ENCODE peak calls at places on chromosome 22, in five cellular contexts. One of them, this sample, is unnamed.

GRCh38 chr22:39463277-39463676 is 6.5 kb downstream of the MGAT3 start:
- DNase-seq in Jurkat, Clone E6-1: no peak
- DNase-seq in stimulated activated CD4-positive, alpha-beta T cell treated with anti-CD3 and anti-CD28 coated beads, Interleukin-1b, Interleukin-23, amount 100 ng/mL, for 24 hours: no peak
- DNase-seq in stimulated activated CD8-positive, alpha-beta memory T cell treated with anti-CD3 and anti-CD28 coated beads, Interleukin-7, amount 100 ng/mL, for 1 hour: no peak
- DNase-seq in NT2/D1: no peak
- DNase-seq in this sample: no peak

GRCh38 chr22:40714514-40714966 is 35.3 kb downstream of the MCHR1 start:
- DNase-seq in Jurkat, Clone E6-1: no peak
- DNase-seq in stimulated activated CD4-positive, alpha-beta T cell treated with anti-CD3 and anti-CD28 coated beads, Interleukin-1b, Interleukin-23, amount 100 ng/mL, for 24 hours: no peak
- DNase-seq in stimulated activated CD8-positive, alpha-beta memory T cell treated with anti-CD3 and anti-CD28 coated beads, Interleukin-7, amount 100 ng/mL, for 1 hour: no peak
- DNase-seq in NT2/D1: no peak
- DNase-seq in this sample: no peak

GRCh38 chr22:25235547-25236290 is 16.3 kb downstream of the CRYBB2 start:
- DNase-seq in Jurkat, Clone E6-1: peak; percentile 69
- DNase-seq in stimulated activated CD4-positive, alpha-beta T cell treated with anti-CD3 and anti-CD28 coated beads, Interleukin-1b, Interleukin-23, amount 100 ng/mL, for 24 hours: peak; percentile 50
- DNase-seq in stimulated activated CD8-positive, alpha-beta memory T cell treated with anti-CD3 and anti-CD28 coated beads, Interleukin-7, amount 100 ng/mL, for 1 hour: peak; percentile 4
- DNase-seq in NT2/D1: peak; percentile 79
- DNase-seq in this sample: peak; percentile 80

GRCh38 chr22:37545703-37546435 is 14.4 kb upstream of the CDC42EP1 start:
- DNase-seq in Jurkat, Clone E6-1: no peak
- DNase-seq in stimulated activated CD4-positive, alpha-beta T cell treated with anti-CD3 and anti-CD28 coated beads, Interleukin-1b, Interleukin-23, amount 100 ng/mL, for 24 hours: no peak
- DNase-seq in stimulated activated CD8-positive, alpha-beta memory T cell treated with anti-CD3 and anti-CD28 coated beads, Interleukin-7, amount 100 ng/mL, for 1 hour: no peak
- DNase-seq in NT2/D1: peak; percentile 80
- DNase-seq in this sample: peak; percentile 57

GRCh38 chr22:24270556-24271405 is at the start of gene SPECC1L:
- DNase-seq in Jurkat, Clone E6-1: peak; percentile 70
- DNase-seq in stimulated activated CD4-positive, alpha-beta T cell treated with anti-CD3 and anti-CD28 coated beads, Interleukin-1b, Interleukin-23, amount 100 ng/mL, for 24 hours: peak; percentile 82
- DNase-seq in stimulated activated CD8-positive, alpha-beta memory T cell treated with anti-CD3 and anti-CD28 coated beads, Interleukin-7, amount 100 ng/mL, for 1 hour: peak; percentile 85
- DNase-seq in NT2/D1: peak; percentile 78
- DNase-seq in this sample: peak; percentile 83

GRCh38 chr22:18156878-18157713 is 7.1 kb downstream of the USP18 start:
- DNase-seq in Jurkat, Clone E6-1: peak; percentile 51
- DNase-seq in stimulated activated CD4-positive, alpha-beta T cell treated with anti-CD3 and anti-CD28 coated beads, Interleukin-1b, Interleukin-23, amount 100 ng/mL, for 24 hours: peak; percentile 22
- DNase-seq in stimulated activated CD8-positive, alpha-beta memory T cell treated with anti-CD3 and anti-CD28 coated beads, Interleukin-7, amount 100 ng/mL, for 1 hour: no peak
- DNase-seq in NT2/D1: peak; percentile 70
- DNase-seq in this sample: peak; percentile 63

GRCh38 chr22:43343262-43343988 is at the start of gene SCUBE1:
- DNase-seq in Jurkat, Clone E6-1: no peak
- DNase-seq in stimulated activated CD4-positive, alpha-beta T cell treated with anti-CD3 and anti-CD28 coated beads, Interleukin-1b, Interleukin-23, amount 100 ng/mL, for 24 hours: peak; percentile 36
- DNase-seq in stimulated activated CD8-positive, alpha-beta memory T cell treated with anti-CD3 and anti-CD28 coated beads, Interleukin-7, amount 100 ng/mL, for 1 hour: no peak
- DNase-seq in NT2/D1: peak; percentile 52
- DNase-seq in this sample: peak; percentile 60

GRCh38 chr22:24284747-24285203 is 14.1 kb downstream of the SPECC1L start:
- DNase-seq in Jurkat, Clone E6-1: peak; percentile 54
- DNase-seq in stimulated activated CD4-positive, alpha-beta T cell treated with anti-CD3 and anti-CD28 coated beads, Interleukin-1b, Interleukin-23, amount 100 ng/mL, for 24 hours: no peak
- DNase-seq in stimulated activated CD8-positive, alpha-beta memory T cell treated with anti-CD3 and anti-CD28 coated beads, Interleukin-7, amount 100 ng/mL, for 1 hour: no peak
- DNase-seq in NT2/D1: no peak
- DNase-seq in this sample: no peak

GRCh38 chr22:47954107-47954506 is 1191.7 kb downstream of the TBC1D22A start:
- DNase-seq in Jurkat, Clone E6-1: no peak
- DNase-seq in stimulated activated CD4-positive, alpha-beta T cell treated with anti-CD3 and anti-CD28 coated beads, Interleukin-1b, Interleukin-23, amount 100 ng/mL, for 24 hours: no peak
- DNase-seq in stimulated activated CD8-positive, alpha-beta memory T cell treated with anti-CD3 and anti-CD28 coated beads, Interleukin-7, amount 100 ng/mL, for 1 hour: no peak
- DNase-seq in NT2/D1: no peak
- DNase-seq in this sample: no peak

GRCh38 chr22:23888615-23889401 is 5.4 kb upstream of the MIF start:
- DNase-seq in Jurkat, Clone E6-1: no peak
- DNase-seq in stimulated activated CD4-positive, alpha-beta T cell treated with anti-CD3 and anti-CD28 coated beads, Interleukin-1b, Interleukin-23, amount 100 ng/mL, for 24 hours: no peak
- DNase-seq in stimulated activated CD8-positive, alpha-beta memory T cell treated with anti-CD3 and anti-CD28 coated beads, Interleukin-7, amount 100 ng/mL, for 1 hour: no peak
- DNase-seq in NT2/D1: no peak
- DNase-seq in this sample: peak; percentile 20

GRCh38 chr22:38017272-38017920 is 33.0 kb upstream of the SOX10 start:
- DNase-seq in Jurkat, Clone E6-1: no peak
- DNase-seq in stimulated activated CD4-positive, alpha-beta T cell treated with anti-CD3 and anti-CD28 coated beads, Interleukin-1b, Interleukin-23, amount 100 ng/mL, for 24 hours: no peak
- DNase-seq in stimulated activated CD8-positive, alpha-beta memory T cell treated with anti-CD3 and anti-CD28 coated beads, Interleukin-7, amount 100 ng/mL, for 1 hour: no peak
- DNase-seq in NT2/D1: no peak
- DNase-seq in this sample: no peak

GRCh38 chr22:50314455-50315288 is 7.2 kb upstream of the PLXNB2 start:
- DNase-seq in Jurkat, Clone E6-1: peak; percentile 55
- DNase-seq in stimulated activated CD4-positive, alpha-beta T cell treated with anti-CD3 and anti-CD28 coated beads, Interleukin-1b, Interleukin-23, amount 100 ng/mL, for 24 hours: peak; percentile 63
- DNase-seq in stimulated activated CD8-positive, alpha-beta memory T cell treated with anti-CD3 and anti-CD28 coated beads, Interleukin-7, amount 100 ng/mL, for 1 hour: peak; percentile 39
- DNase-seq in NT2/D1: no peak
- DNase-seq in this sample: no peak

GRCh38 chr22:38766076-38766777 is 10.4 kb upstream of the SUN2 start:
- DNase-seq in Jurkat, Clone E6-1: no peak
- DNase-seq in stimulated activated CD4-positive, alpha-beta T cell treated with anti-CD3 and anti-CD28 coated beads, Interleukin-1b, Interleukin-23, amount 100 ng/mL, for 24 hours: no peak
- DNase-seq in stimulated activated CD8-positive, alpha-beta memory T cell treated with anti-CD3 and anti-CD28 coated beads, Interleukin-7, amount 100 ng/mL, for 1 hour: no peak
- DNase-seq in NT2/D1: peak; percentile 22
- DNase-seq in this sample: peak; percentile 39

GRCh38 chr22:16717699-16718558 is 107.3 kb downstream of the XKR3 start:
- DNase-seq in Jurkat, Clone E6-1: no peak
- DNase-seq in stimulated activated CD4-positive, alpha-beta T cell treated with anti-CD3 and anti-CD28 coated beads, Interleukin-1b, Interleukin-23, amount 100 ng/mL, for 24 hours: no peak
- DNase-seq in stimulated activated CD8-positive, alpha-beta memory T cell treated with anti-CD3 and anti-CD28 coated beads, Interleukin-7, amount 100 ng/mL, for 1 hour: no peak
- DNase-seq in NT2/D1: peak; percentile 33
- DNase-seq in this sample: no peak

GRCh38 chr22:20606041-20606783 is 98.8 kb downstream of the MED15 start:
- DNase-seq in Jurkat, Clone E6-1: peak; percentile 51
- DNase-seq in stimulated activated CD4-positive, alpha-beta T cell treated with anti-CD3 and anti-CD28 coated beads, Interleukin-1b, Interleukin-23, amount 100 ng/mL, for 24 hours: peak; percentile 55
- DNase-seq in stimulated activated CD8-positive, alpha-beta memory T cell treated with anti-CD3 and anti-CD28 coated beads, Interleukin-7, amount 100 ng/mL, for 1 hour: peak; percentile 35
- DNase-seq in NT2/D1: peak; percentile 70
- DNase-seq in this sample: peak; percentile 54

GRCh38 chr22:49632199-49633009 is 195.3 kb downstream of the BRD1 start:
- DNase-seq in Jurkat, Clone E6-1: no peak
- DNase-seq in stimulated activated CD4-positive, alpha-beta T cell treated with anti-CD3 and anti-CD28 coated beads, Interleukin-1b, Interleukin-23, amount 100 ng/mL, for 24 hours: no peak
- DNase-seq in stimulated activated CD8-positive, alpha-beta memory T cell treated with anti-CD3 and anti-CD28 coated beads, Interleukin-7, amount 100 ng/mL, for 1 hour: no peak
- DNase-seq in NT2/D1: peak; percentile 54
- DNase-seq in this sample: peak; percentile 43

GRCh38 chr22:32512267-32512982 is 37.8 kb downstream of the FBXO7 start:
- DNase-seq in Jurkat, Clone E6-1: no peak
- DNase-seq in stimulated activated CD4-positive, alpha-beta T cell treated with anti-CD3 and anti-CD28 coated beads, Interleukin-1b, Interleukin-23, amount 100 ng/mL, for 24 hours: no peak
- DNase-seq in stimulated activated CD8-positive, alpha-beta memory T cell treated with anti-CD3 and anti-CD28 coated beads, Interleukin-7, amount 100 ng/mL, for 1 hour: no peak
- DNase-seq in NT2/D1: no peak
- DNase-seq in this sample: no peak

GRCh38 chr22:44196241-44196640 is 15.5 kb downstream of the PARVG start:
- DNase-seq in Jurkat, Clone E6-1: no peak
- DNase-seq in stimulated activated CD4-positive, alpha-beta T cell treated with anti-CD3 and anti-CD28 coated beads, Interleukin-1b, Interleukin-23, amount 100 ng/mL, for 24 hours: no peak
- DNase-seq in stimulated activated CD8-positive, alpha-beta memory T cell treated with anti-CD3 and anti-CD28 coated beads, Interleukin-7, amount 100 ng/mL, for 1 hour: no peak
- DNase-seq in NT2/D1: no peak
- DNase-seq in this sample: no peak

GRCh38 chr22:50547231-50547851 is 1.6 kb downstream of the KLHDC7B start:
- DNase-seq in Jurkat, Clone E6-1: no peak
- DNase-seq in stimulated activated CD4-positive, alpha-beta T cell treated with anti-CD3 and anti-CD28 coated beads, Interleukin-1b, Interleukin-23, amount 100 ng/mL, for 24 hours: no peak
- DNase-seq in stimulated activated CD8-positive, alpha-beta memory T cell treated with anti-CD3 and anti-CD28 coated beads, Interleukin-7, amount 100 ng/mL, for 1 hour: no peak
- DNase-seq in NT2/D1: no peak
- DNase-seq in this sample: no peak

GRCh38 chr22:48705159-48705916 is 1122.3 kb downstream of the BRD1 start:
- DNase-seq in Jurkat, Clone E6-1: no peak
- DNase-seq in stimulated activated CD4-positive, alpha-beta T cell treated with anti-CD3 and anti-CD28 coated beads, Interleukin-1b, Interleukin-23, amount 100 ng/mL, for 24 hours: no peak
- DNase-seq in stimulated activated CD8-positive, alpha-beta memory T cell treated with anti-CD3 and anti-CD28 coated beads, Interleukin-7, amount 100 ng/mL, for 1 hour: no peak
- DNase-seq in NT2/D1: no peak
- DNase-seq in this sample: no peak

GRCh38 chr22:30420401-30421178 is 5.0 kb upstream of the MTFP1 start:
- DNase-seq in Jurkat, Clone E6-1: no peak
- DNase-seq in stimulated activated CD4-positive, alpha-beta T cell treated with anti-CD3 and anti-CD28 coated beads, Interleukin-1b, Interleukin-23, amount 100 ng/mL, for 24 hours: no peak
- DNase-seq in stimulated activated CD8-positive, alpha-beta memory T cell treated with anti-CD3 and anti-CD28 coated beads, Interleukin-7, amount 100 ng/mL, for 1 hour: no peak
- DNase-seq in NT2/D1: no peak
- DNase-seq in this sample: no peak

GRCh38 chr22:33883561-33883960 is 36.7 kb downstream of the LARGE1 start:
- DNase-seq in Jurkat, Clone E6-1: peak; percentile 5
- DNase-seq in stimulated activated CD4-positive, alpha-beta T cell treated with anti-CD3 and anti-CD28 coated beads, Interleukin-1b, Interleukin-23, amount 100 ng/mL, for 24 hours: no peak
- DNase-seq in stimulated activated CD8-positive, alpha-beta memory T cell treated with anti-CD3 and anti-CD28 coated beads, Interleukin-7, amount 100 ng/mL, for 1 hour: no peak
- DNase-seq in NT2/D1: no peak
- DNase-seq in this sample: no peak

GRCh38 chr22:35746946-35747703 is 29.5 kb downstream of the APOL5 start:
- DNase-seq in Jurkat, Clone E6-1: no peak
- DNase-seq in stimulated activated CD4-positive, alpha-beta T cell treated with anti-CD3 and anti-CD28 coated beads, Interleukin-1b, Interleukin-23, amount 100 ng/mL, for 24 hours: no peak
- DNase-seq in stimulated activated CD8-positive, alpha-beta memory T cell treated with anti-CD3 and anti-CD28 coated beads, Interleukin-7, amount 100 ng/mL, for 1 hour: no peak
- DNase-seq in NT2/D1: no peak
- DNase-seq in this sample: no peak

This sample was measured in NCI-H460.